ENCODE peak calls at places on chromosomes 7 and 10, in six cellular contexts. M is fibroblast of pulmonary artery, F is thoracic aorta, T is spleen, X is H7, G is heart right ventricle. U is an unnamed sample.

GRCh38 chr10:62817120-62817762 is 1.1 kb upstream of the EGR2 start:
- DNase-seq in G (peak; percentile 51), T (peak; percentile 93), X (peak; percentile 66), M (peak; percentile 65), F (no peak), U (peak; percentile 63)

GRCh38 chr7:16599860-16600259 is 45.7 kb downstream of the ANKMY2 start:
- DNase-seq in X (no peak), F (no peak), G (no peak), T (no peak), M (no peak), U (no peak)

GRCh38 chr7:18754766-18755165 is 259.2 kb downstream of the HDAC9 start:
- DNase-seq in M (no peak), F (no peak), G (no peak), T (no peak), X (no peak), U (no peak)

GRCh38 chr7:77714195-77714594 is 17.9 kb downstream of the RSBN1L start:
- DNase-seq in T (no peak), M (no peak), X (no peak), F (no peak), G (no peak), U (no peak)

GRCh38 chr7:32242436-32242835 is 172.2 kb upstream of the PDE1C start:
- DNase-seq in M (no peak), X (no peak), T (no peak), F (no peak), G (no peak), U (no peak)

GRCh38 chr10:132387723-132388210 is 9.2 kb upstream of the PWWP2B start:
- DNase-seq in M (peak; percentile 42), X (peak; percentile 99), T (peak; percentile 96), G (peak; percentile 80), F (no peak), U (peak; percentile 85)

GRCh38 chr10:3090914-3091313 is 23.6 kb downstream of the PFKP start:
- DNase-seq in X (peak; percentile 74), M (peak; percentile 83), G (peak; percentile 61), F (no peak), T (no peak), U (no peak)

GRCh38 chr10:124534231-124534798 is 72.7 kb downstream of the LHPP start:
- DNase-seq in M (peak; percentile 32), X (peak; percentile 85), T (peak; percentile 92), F (no peak), G (no peak), U (peak; percentile 74)

GRCh38 chr10:132447446-132448247 is 50.6 kb downstream of the PWWP2B start:
- DNase-seq in M (peak; percentile 36), T (peak; percentile 92), G (no peak), X (peak; percentile 77), F (no peak), U (no peak)

GRCh38 chr10:28815681-28816080 is 138.4 kb downstream of the BAMBI start:
- DNase-seq in G (no peak), F (no peak), T (no peak), X (no peak), M (no peak), U (no peak)

GRCh38 chr10:8054498-8055407 is at the start of gene GATA3:
- DNase-seq in M (peak; percentile 75), T (peak; percentile 92), F (no peak), X (peak; percentile 92), G (peak; percentile 68), U (peak; percentile 61)

GRCh38 chr10:8057636-8058273 is 3.3 kb downstream of the GATA3 start:
- DNase-seq in G (no peak), F (no peak), M (no peak), T (no peak), X (peak; percentile 55), U (no peak)

GRCh38 chr10:8055420-8056349 is 1.2 kb downstream of the GATA3 start:
- DNase-seq in T (peak; percentile 87), M (no peak), X (peak; percentile 77), G (no peak), F (no peak), U (no peak)

GRCh38 chr10:8056891-8057331 is 2.4 kb downstream of the GATA3 start:
- DNase-seq in X (peak; percentile 65), F (no peak), G (no peak), T (no peak), M (no peak), U (peak; percentile 39)

GRCh38 chr10:8056378-8056777 is 1.9 kb downstream of the GATA3 start:
- DNase-seq in F (no peak), G (no peak), M (no peak), X (peak; percentile 44), T (no peak), U (no peak)
- H3K4me3 ChIP-seq in F (peak overlapping the region; percentile 68), G (peak overlapping the region; percentile 64), M (peak overlapping the region; percentile 53), X (peak overlapping the region; percentile 43), T (peak overlapping the region; percentile 46), U (peak overlapping the region; percentile 63)

DNA sequence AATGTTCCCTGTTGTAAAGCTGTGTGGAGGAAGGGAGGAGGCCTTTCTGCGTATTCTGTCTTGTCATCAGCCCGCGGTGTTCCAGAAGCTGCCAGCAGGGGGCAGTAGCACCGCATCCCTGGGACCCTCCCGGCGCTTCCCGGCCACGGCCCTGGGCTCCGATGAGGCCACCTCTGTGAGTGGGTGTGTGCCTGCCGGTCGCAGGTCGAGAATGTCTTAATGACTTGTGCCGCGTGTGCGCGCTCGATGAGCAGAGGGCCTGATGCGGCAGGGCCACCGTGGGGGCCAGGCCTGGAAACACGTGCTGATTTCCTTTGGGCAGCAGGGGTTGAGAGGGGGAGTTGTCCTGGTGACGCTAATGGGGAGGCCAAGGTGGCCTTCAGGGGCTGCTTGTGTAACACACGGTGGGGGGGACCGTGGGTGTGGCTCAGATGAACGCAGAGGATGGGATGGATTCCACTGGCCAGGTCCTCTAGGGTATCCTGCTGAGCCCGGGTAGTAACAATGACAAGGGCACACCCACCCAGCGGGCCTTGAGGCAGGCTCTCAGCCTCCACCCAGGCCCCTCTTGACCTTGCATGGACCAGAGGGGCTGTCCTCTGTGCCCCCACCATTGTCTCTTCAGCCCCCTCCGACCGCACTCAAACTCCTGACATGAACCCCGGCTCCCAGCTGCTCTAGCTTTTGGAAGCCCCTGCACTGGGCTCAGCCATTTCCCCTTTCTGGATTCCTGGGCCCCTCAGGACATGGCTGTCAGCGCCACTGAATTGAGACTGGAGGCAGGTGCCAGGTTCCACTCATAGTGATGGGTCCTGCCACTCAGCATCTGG is 135.9 kb upstream of the PODXL start:
- DNase-seq in M (peak; percentile 37), F (no peak), T (no peak), X (peak; percentile 93), G (peak; percentile 55), U (peak; percentile 60)
- H3K4me3 ChIP-seq in M (no peak overlapping the region), F (no peak overlapping the region), T (no peak overlapping the region), X (no peak overlapping the region), G (no peak overlapping the region), U (no peak overlapping the region)

DNA sequence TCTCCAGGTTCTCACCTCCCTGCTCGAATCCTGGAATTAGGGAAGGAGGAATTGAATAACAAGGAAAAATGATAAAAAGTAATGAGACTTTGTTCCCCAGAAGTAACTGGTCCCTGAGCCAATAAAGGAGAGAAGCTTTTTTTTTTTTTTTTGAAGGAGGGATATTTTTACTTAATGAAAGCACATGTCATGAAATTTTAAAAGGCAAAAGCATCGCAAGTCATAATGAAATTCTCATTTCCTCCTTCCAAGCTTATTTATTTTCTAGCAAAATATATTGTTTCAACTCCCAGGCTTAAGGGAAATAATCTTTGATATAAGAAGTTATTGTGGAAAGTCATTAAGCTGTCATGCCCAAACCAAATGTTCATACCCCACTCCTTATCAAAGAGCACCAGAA is 16.8 kb upstream of the ABCC2 start:
- DNase-seq in M (no peak), F (no peak), T (no peak), X (no peak), G (no peak), U (no peak)
- H3K4me3 ChIP-seq in M (no peak overlapping the region), F (no peak overlapping the region), T (no peak overlapping the region), X (no peak overlapping the region), G (no peak overlapping the region), U (no peak overlapping the region)

DNA sequence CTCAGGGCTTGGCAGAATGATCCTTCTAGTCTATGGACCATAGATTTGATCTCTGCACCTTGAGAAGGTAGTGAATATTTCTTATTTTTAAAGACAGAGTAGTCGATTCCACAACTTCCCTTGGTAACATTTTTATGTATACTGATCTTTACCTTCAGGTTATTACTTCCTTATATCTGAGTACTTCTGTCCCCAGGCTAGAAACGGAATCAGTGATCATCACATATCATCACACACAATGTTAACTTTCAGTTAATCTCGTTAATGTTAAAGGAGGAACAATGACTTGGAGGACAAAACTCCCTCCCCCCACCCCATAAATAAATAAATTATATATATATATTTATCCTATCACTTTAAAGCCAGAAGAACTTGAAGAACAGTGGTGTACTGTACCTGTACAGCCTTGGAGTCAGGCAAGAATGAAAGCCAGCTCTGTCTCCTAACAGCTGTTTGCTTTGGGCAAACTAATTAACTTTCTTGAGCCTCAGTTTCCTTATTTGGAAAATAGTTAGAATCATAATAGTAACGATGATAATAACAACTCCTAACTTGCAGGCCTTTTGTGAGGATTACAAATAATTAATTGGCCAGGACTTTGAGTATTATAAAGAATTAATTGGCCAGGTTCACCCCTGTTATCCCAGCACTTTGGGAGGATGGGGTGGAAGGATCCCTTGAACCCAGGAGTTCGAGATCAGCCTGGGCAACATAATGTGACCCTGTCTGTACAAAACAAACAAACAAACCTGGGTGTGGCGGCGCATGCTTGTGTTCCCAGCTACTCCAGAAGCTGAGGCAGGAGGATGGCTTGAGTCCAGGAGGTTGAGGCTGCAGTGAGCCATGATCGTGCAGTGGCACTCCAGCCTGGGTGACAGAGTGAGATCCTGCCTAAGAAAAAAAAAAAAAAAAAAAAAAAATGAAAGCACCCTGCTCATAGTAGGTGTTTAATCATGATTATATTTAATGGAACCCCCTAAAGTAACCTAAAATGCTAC is 63.5 kb downstream of the SAMD9 start:
- DNase-seq in T (no peak), F (no peak), X (no peak), M (no peak), G (no peak), U (peak; percentile 43)
- H3K4me3 ChIP-seq in T (no peak overlapping the region), F (no peak overlapping the region), X (no peak overlapping the region), M (no peak overlapping the region), G (no peak overlapping the region), U (no peak overlapping the region)

GRCh38 chr7:149635561-149636329 is 137.6 kb downstream of the ZNF467 start:
- DNase-seq in M (no peak), T (no peak), F (no peak), G (no peak), X (peak; percentile 82), U (no peak)
- H3K4me3 ChIP-seq in M (no peak overlapping the region), T (no peak overlapping the region), F (no peak overlapping the region), G (no peak overlapping the region), X (no peak overlapping the region), U (no peak overlapping the region)

GRCh38 chr7:76261935-76262334 is 40.5 kb upstream of the HSPB1 start:
- DNase-seq in G (no peak), M (no peak), T (no peak), X (no peak), F (no peak), U (no peak)
- H3K4me3 ChIP-seq in G (no peak overlapping the region), M (no peak overlapping the region), T (no peak overlapping the region), X (no peak overlapping the region), F (no peak overlapping the region), U (no peak overlapping the region)

GRCh38 chr7:30322656-30323355 is 38.4 kb downstream of the ZNRF2 start:
- DNase-seq in X (no peak), T (no peak), F (no peak), G (no peak), M (no peak), U (no peak)
- H3K4me3 ChIP-seq in X (no peak overlapping the region), T (no peak overlapping the region), F (peak overlapping the region; percentile 53), G (peak overlapping the region; percentile 12), M (no peak overlapping the region), U (no peak overlapping the region)